ENCODE peak calls at places on chromosomes 5 and 9, in ten cellular contexts. B, D, N, Q, W, I, F, H, M and Y are unnamed samples.

GRCh38 chr5:143606043-143606752 is 202.7 kb upstream of the NR3C1 start:
- DNase-seq in Q (no peak), I (no peak), F (no peak), B (no peak), M (no peak), W (peak; percentile 48), D (no peak), N (no peak), H (no peak), Y (no peak)

GRCh38 chr5:175873090-175873454 is 1.7 kb downstream of the CPLX2 start:
- DNase-seq in Q (no peak), D (no peak), B (no peak), F (no peak), M (no peak), I (no peak), W (no peak), H (no peak), N (peak; percentile 84), Y (no peak)

GRCh38 chr5:140671472-140672210 is 1.7 kb downstream of the DND1 start:
- DNase-seq in D (no peak), B (no peak), F (no peak), M (no peak), Q (no peak), H (no peak), N (no peak), W (no peak), I (no peak), Y (no peak)

GRCh38 chr5:130541617-130542221 is 623.3 kb downstream of the HINT1 start:
- DNase-seq in F (no peak), B (no peak), I (peak; percentile 78), N (no peak), W (no peak), M (no peak), Q (no peak), H (no peak), D (no peak), Y (no peak)

GRCh38 chr9:114098660-114099522 is at the start of gene KIF12:
- DNase-seq in I (no peak), F (peak; percentile 74), M (peak; percentile 93), W (no peak), Q (peak; percentile 88), N (peak; percentile 57), H (no peak), D (peak; percentile 83), B (no peak), Y (peak; percentile 69)

GRCh38 chr9:86405926-86406325 is 51.7 kb upstream of the TUT7 start:
- DNase-seq in H (no peak), M (no peak), I (peak; percentile 88), B (no peak), Q (no peak), W (peak; percentile 95), D (no peak), N (peak; percentile 59), F (no peak), Y (no peak)

GRCh38 chr5:146331257-146331822 is 7.3 kb upstream of the POU4F3 start:
- DNase-seq in N (no peak), F (no peak), B (no peak), D (no peak), Q (no peak), I (no peak), M (no peak), W (no peak), H (no peak), Y (no peak)

GRCh38 chr5:181194489-181195248 is 10.3 kb downstream of the TRIM7 start:
- DNase-seq in Q (no peak), M (peak; percentile 69), H (no peak), D (no peak), F (peak; percentile 85), B (no peak), W (no peak), I (no peak), N (no peak), Y (no peak)

GRCh38 chr9:89387970-89388867 is 69.9 kb downstream of the SECISBP2 start:
- DNase-seq in Q (peak; percentile 82), D (peak; percentile 42), B (peak; percentile 27), F (peak; percentile 87), M (no peak), I (peak; percentile 11), W (peak; percentile 82), N (peak; percentile 23), H (no peak), Y (peak; percentile 76)
- H3K27ac ChIP-seq in Q (peak overlapping the region; percentile 63), D (peak overlapping the region; percentile 76), B (no peak overlapping the region), F (peak overlapping the region; percentile 85), M (peak overlapping the region; percentile 31), I (no peak overlapping the region), W (peak overlapping the region; percentile 77), N (no peak overlapping the region), H (no peak overlapping the region), Y (peak overlapping the region; percentile 68)

GRCh38 chr5:178210073-178210526 is 5.8 kb downstream of the HNRNPAB start:
- DNase-seq in M (no peak), B (no peak), N (no peak), F (no peak), H (no peak), I (no peak), W (no peak), Q (no peak), D (no peak), Y (no peak)
- TF ChIP-seq CTCF in M (no peak), B (no peak), N (no peak), F (no peak), H (no peak), I (no peak), W (no peak), Q (no peak), D (no peak), Y (no peak)

GRCh38 chr5:65037845-65038815 is 269.4 kb downstream of the CWC27 start:
- DNase-seq in W (no peak), M (no peak), D (no peak), I (no peak), H (no peak), B (peak; percentile 44), F (no peak), N (peak; percentile 62), Q (no peak), Y (no peak)

GRCh38 chr5:65043843-65044359 is 275.2 kb downstream of the CWC27 start:
- DNase-seq in N (no peak), M (no peak), F (no peak), Q (no peak), I (no peak), H (no peak), D (no peak), W (no peak), B (no peak), Y (no peak)

GRCh38 chr5:65047225-65047624 is 278.5 kb downstream of the CWC27 start:
- DNase-seq in D (no peak), H (no peak), Q (no peak), W (no peak), M (no peak), N (no peak), B (no peak), F (no peak), I (no peak), Y (no peak)

GRCh38 chr5:65041296-65042158 is 272.8 kb downstream of the CWC27 start:
- DNase-seq in F (no peak), D (no peak), N (no peak), B (no peak), I (no peak), H (no peak), M (no peak), Q (no peak), W (peak; percentile 61), Y (no peak)
- H3K27ac ChIP-seq in F (no peak overlapping the region), D (no peak overlapping the region), N (no peak overlapping the region), B (no peak overlapping the region), I (no peak overlapping the region), H (no peak overlapping the region), M (no peak overlapping the region), Q (no peak overlapping the region), W (no peak overlapping the region), Y (peak overlapping the region; percentile 58)

GRCh38 chr5:15500326-15500958 is 462 bp downstream of the FBXL7 start:
- DNase-seq in H (no peak), W (peak; percentile 25), B (peak; percentile 66), F (peak; percentile 78), I (peak; percentile 24), N (peak; percentile 32), D (peak; percentile 26), Q (no peak), M (peak; percentile 21), Y (peak; percentile 77)

GRCh38 chr5:15496886-15497285 is 3.1 kb upstream of the FBXL7 start:
- DNase-seq in I (no peak), Q (no peak), F (no peak), M (no peak), D (no peak), W (no peak), N (peak; percentile 14), H (no peak), B (no peak), Y (no peak)

GRCh38 chr5:15499528-15500325 is at the start of gene FBXL7:
- DNase-seq in H (no peak), F (peak; percentile 82), N (peak; percentile 61), Q (peak; percentile 75), W (peak; percentile 75), M (peak; percentile 29), D (peak; percentile 37), B (peak; percentile 88), I (peak; percentile 71), Y (peak; percentile 88)

GRCh38 chr5:15502208-15502607 is 2.2 kb downstream of the FBXL7 start:
- DNase-seq in M (no peak), F (no peak), D (no peak), B (no peak), H (no peak), I (peak; percentile 43), W (peak; percentile 63), Q (no peak), N (no peak), Y (no peak)

GRCh38 chr5:15501057-15501791 is 1.2 kb downstream of the FBXL7 start:
- DNase-seq in Q (no peak), F (peak; percentile 51), I (peak; percentile 86), B (peak; percentile 66), N (peak; percentile 41), W (peak; percentile 76), D (no peak), H (no peak), M (no peak), Y (no peak)
- TF ChIP-seq CTCF in Q (no peak), F (no peak), I (peak; percentile 57), B (no peak), N (no peak), W (peak; percentile 21), D (no peak), H (no peak), M (no peak), Y (no peak)

GRCh38 chr5:128464596-128464995 is 73.4 kb downstream of the FBN2 start:
- DNase-seq in B (peak; percentile 16), D (no peak), Q (peak; percentile 39), M (peak; percentile 7), H (no peak), F (no peak), I (no peak), W (no peak), N (no peak), Y (peak; percentile 78)

GRCh38 chr5:128462330-128462729 is 75.7 kb downstream of the FBN2 start:
- DNase-seq in M (no peak), D (no peak), Q (no peak), W (no peak), F (no peak), B (no peak), N (no peak), H (no peak), I (no peak), Y (no peak)
- H3K27ac ChIP-seq in M (no peak overlapping the region), D (no peak overlapping the region), Q (no peak overlapping the region), W (no peak overlapping the region), F (no peak overlapping the region), B (no peak overlapping the region), N (no peak overlapping the region), H (no peak overlapping the region), I (no peak overlapping the region), Y (no peak overlapping the region)